ENCODE peak calls at places on chromosomes 7 and 10, in ten cellular contexts. M, P, G, B, T, S, V, A, U and Q are unnamed samples.
A peak's percentile ranks its signal among the peaks of the same experiment; 100 is the strongest.

GRCh38 chr7:47938574-47939165 is 9.6 kb downstream of the PKD1L1 start:
- DNase-seq in M (no peak), T (no peak), S (no peak), B (no peak), P (no peak), G (no peak), V (no peak), A (no peak), U (no peak), Q (peak; percentile 51)

GRCh38 chr10:66555061-66555460 is 370.8 kb upstream of the LRRTM3 start:
- DNase-seq in B (no peak), V (no peak), M (no peak), G (no peak), T (no peak), U (no peak), S (no peak), A (no peak), P (no peak), Q (no peak)

GRCh38 chr10:119428789-119429188 is 113.7 kb downstream of the RGS10 start:
- DNase-seq in M (no peak), P (peak; percentile 8), B (peak; percentile 38), S (no peak), V (no peak), A (no peak), T (no peak), U (peak; percentile 48), G (no peak), Q (no peak)

GRCh38 chr7:52501696-52502095 is 533.7 kb upstream of the POM121L12 start:
- DNase-seq in T (no peak), M (no peak), A (no peak), G (no peak), U (no peak), V (no peak), B (no peak), P (no peak), S (no peak), Q (no peak)

GRCh38 chr10:128814024-128814423 is 653.0 kb upstream of the MGMT start:
- DNase-seq in M (no peak), A (no peak), U (no peak), G (no peak), B (no peak), T (no peak), V (no peak), S (no peak), P (no peak), Q (no peak)

GRCh38 chr10:110005716-110006115 is 2.1 kb upstream of the ADD3 start:
- DNase-seq in G (peak; percentile 58), T (peak; percentile 62), B (no peak), U (peak; percentile 78), A (peak; percentile 63), V (peak; percentile 43), S (no peak), P (no peak), M (no peak), Q (no peak)

GRCh38 chr7:143205560-143206293 is 16.1 kb upstream of the TAS2R40 start:
- DNase-seq in A (no peak), V (no peak), P (peak; percentile 33), G (no peak), B (no peak), M (no peak), T (peak; percentile 80), U (no peak), S (peak; percentile 23), Q (no peak)

GRCh38 chr7:105439174-105439893 is 50.6 kb upstream of the SRPK2 start:
- DNase-seq in U (no peak), T (no peak), A (no peak), V (no peak), M (peak; percentile 30), G (peak; percentile 44), S (no peak), P (no peak), B (no peak), Q (no peak)

GRCh38 chr7:43520201-43520600 is 62.7 kb upstream of the STK17A start:
- DNase-seq in S (no peak), A (no peak), M (no peak), B (no peak), V (no peak), U (no peak), T (no peak), P (no peak), G (no peak), Q (no peak)

GRCh38 chr7:35647171-35647574 is 47.8 kb downstream of the HERPUD2 start:
- DNase-seq in S (peak; percentile 21), A (no peak), P (no peak), M (no peak), B (no peak), V (no peak), G (no peak), U (no peak), T (no peak), Q (no peak)

GRCh38 chr7:66099551-66100407 is 14.9 kb upstream of the CRCP start:
- DNase-seq in M (peak; percentile 54), U (no peak), S (peak; percentile 70), P (peak; percentile 20), T (peak; percentile 87), A (peak; percentile 90), V (peak; percentile 41), B (peak; percentile 89), G (peak; percentile 91), Q (peak; percentile 81)

GRCh38 chr7:134527979-134528371 is 608 bp downstream of the AKR1B10 start:
- DNase-seq in S (no peak), P (no peak), G (no peak), U (no peak), B (no peak), A (no peak), M (no peak), V (no peak), T (no peak), Q (no peak)

GRCh38 chr7:156764016-156764669 is 123.6 kb downstream of the RNF32 start:
- DNase-seq in G (peak; percentile 68), U (no peak), M (peak; percentile 69), S (peak; percentile 58), A (peak; percentile 89), V (peak; percentile 56), B (peak; percentile 65), P (no peak), T (peak; percentile 82), Q (no peak)

GRCh38 chr7:128351296-128352123 is 7.8 kb upstream of the RBM28 start:
- DNase-seq in T (no peak), U (peak; percentile 83), B (no peak), S (no peak), V (peak; percentile 21), P (peak; percentile 24), G (no peak), A (no peak), M (no peak), Q (peak; percentile 80)

DNA sequence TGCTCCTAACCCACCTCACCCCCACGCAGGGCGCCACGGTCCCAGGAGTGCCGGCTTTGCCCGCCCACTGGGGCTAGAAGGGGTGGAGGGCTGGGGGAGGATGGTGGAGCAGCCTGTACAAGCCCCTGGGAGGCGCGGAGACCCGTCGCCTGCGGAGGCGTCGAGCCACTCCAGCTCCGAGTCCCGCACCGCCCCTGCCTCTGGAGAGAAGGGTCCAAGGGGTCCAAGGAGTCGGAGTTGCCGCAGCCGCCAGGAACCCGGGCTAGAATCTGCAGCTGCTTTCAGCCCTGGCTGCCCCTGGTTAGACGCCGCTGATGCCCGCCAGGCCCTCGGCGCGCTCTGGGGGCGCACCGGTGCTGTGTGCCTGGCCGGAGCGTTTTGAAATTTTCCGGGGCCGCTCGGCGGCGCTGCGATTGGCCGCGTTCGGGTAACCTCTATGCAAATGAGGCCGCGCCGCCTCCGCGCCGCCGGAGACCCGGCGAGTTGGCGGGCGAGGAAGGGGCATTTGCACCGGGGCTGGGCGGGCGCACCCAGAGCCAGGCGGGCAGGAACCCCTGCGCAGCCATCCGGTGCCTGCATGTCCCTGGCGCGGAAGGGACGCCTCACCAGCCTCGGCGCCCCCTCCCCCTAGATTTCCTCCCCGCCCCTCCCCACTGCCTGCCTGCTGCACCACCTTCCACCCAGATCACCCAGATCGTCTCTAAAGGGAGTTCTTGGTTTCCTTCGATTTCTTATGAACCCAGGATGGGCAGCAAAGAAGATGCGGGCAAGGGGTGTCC is at the start of gene HMX2:
- DNase-seq in M (no peak), S (no peak), T (no peak), V (no peak), G (no peak), U (peak; percentile 79), P (no peak), A (peak; percentile 67), B (peak; percentile 53), Q (peak; percentile 74)
- H3K4me1 ChIP-seq in M (peaks cover 4% of the 10 kb centered on the region), S (peaks cover 49% of the 10 kb centered on the region), T (peaks cover 19% of the 10 kb centered on the region), V (peaks cover 56% of the 10 kb centered on the region), G (peaks cover 26% of the 10 kb centered on the region), U (peaks cover 15% of the 10 kb centered on the region), P (peaks cover 75% of the 10 kb centered on the region), A (no peaks in the 10 kb centered on the region), B (peaks cover 35% of the 10 kb centered on the region), Q (peaks cover 82% of the 10 kb centered on the region)

GRCh38 chr7:149865437-149865836 is 8.3 kb upstream of the ATP6V0E2 start:
- DNase-seq in M (no peak), G (no peak), S (no peak), V (no peak), A (peak; percentile 69), T (peak; percentile 84), P (peak; percentile 74), U (no peak), B (no peak), Q (peak; percentile 89)

GRCh38 chr7:149867762-149868637 is 5.8 kb upstream of the ATP6V0E2 start:
- DNase-seq in P (no peak), B (no peak), T (no peak), V (no peak), A (no peak), G (no peak), M (no peak), U (no peak), S (no peak), Q (no peak)

GRCh38 chr7:149866139-149866785 is 7.5 kb upstream of the ATP6V0E2 start:
- DNase-seq in A (no peak), S (no peak), B (no peak), G (no peak), U (no peak), P (no peak), V (no peak), M (no peak), T (no peak), Q (no peak)

GRCh38 chr7:149868638-149869290 is 5.0 kb upstream of the ATP6V0E2 start:
- DNase-seq in S (no peak), P (no peak), B (no peak), V (no peak), A (no peak), M (no peak), U (no peak), T (no peak), G (no peak), Q (no peak)

GRCh38 chr7:149866817-149867447 is 6.8 kb upstream of the ATP6V0E2 start:
- DNase-seq in V (no peak), M (no peak), G (no peak), T (no peak), P (peak; percentile 39), B (no peak), S (no peak), A (no peak), U (no peak), Q (no peak)
- H3K4me1 ChIP-seq in V (peaks cover 51% of the 10 kb centered on the region), M (no peaks in the 10 kb centered on the region), G (no peaks in the 10 kb centered on the region), T (no peaks in the 10 kb centered on the region), P (peaks cover 97% of the 10 kb centered on the region), B (no peaks in the 10 kb centered on the region), S (peaks cover 9% of the 10 kb centered on the region), A (no peaks in the 10 kb centered on the region), U (no peaks in the 10 kb centered on the region), Q (peaks cover 26% of the 10 kb centered on the region)

GRCh38 chr10:99427566-99428150 is 2.8 kb downstream of the GOT1 start:
- DNase-seq in U (no peak), G (no peak), S (no peak), P (no peak), T (no peak), M (no peak), V (no peak), A (no peak), B (no peak), Q (no peak)
- H3K4me1 ChIP-seq in U (peaks cover 7% of the 10 kb centered on the region), G (no peaks in the 10 kb centered on the region), S (peaks cover 18% of the 10 kb centered on the region), P (peaks cover 18% of the 10 kb centered on the region), T (peaks cover 5% of the 10 kb centered on the region), M (peaks cover 18% of the 10 kb centered on the region), V (peaks cover 78% of the 10 kb centered on the region), A (peaks cover 29% of the 10 kb centered on the region), B (no peaks in the 10 kb centered on the region), Q (peaks cover 10% of the 10 kb centered on the region)

GRCh38 chr7:46139079-46139478 is 218.0 kb upstream of the IGFBP3 start:
- DNase-seq in V (no peak), G (no peak), S (no peak), M (no peak), U (no peak), A (no peak), B (no peak), P (no peak), T (no peak), Q (no peak)
- H3K4me1 ChIP-seq in V (no peaks in the 10 kb centered on the region), G (no peaks in the 10 kb centered on the region), S (no peaks in the 10 kb centered on the region), M (peaks cover 19% of the 10 kb centered on the region), U (no peaks in the 10 kb centered on the region), A (no peaks in the 10 kb centered on the region), B (no peaks in the 10 kb centered on the region), P (no peaks in the 10 kb centered on the region), T (no peaks in the 10 kb centered on the region), Q (no peaks in the 10 kb centered on the region)